ENCODE peak calls at places on chromosomes 5 and 9, in four cellular contexts. W, Z, F and O are unnamed samples.

GRCh38 chr5:157758706-157759105 is 15.2 kb downstream of the LSM11 start:
- DNase-seq in Z (no peak), W (no peak), F (no peak), O (no peak)

GRCh38 chr9:104900871-104901270 is 27.1 kb downstream of the ABCA1 start:
- DNase-seq in F (no peak), Z (no peak), W (no peak), O (no peak)

GRCh38 chr5:143739741-143740140 is 72.2 kb upstream of the HMHB1 start:
- DNase-seq in W (no peak), F (no peak), Z (no peak), O (no peak)

GRCh38 chr5:106094128-106094726 is 1576.5 kb downstream of the EFNA5 start:
- DNase-seq in W (no peak), Z (peak; percentile 94), F (no peak), O (no peak)

GRCh38 chr9:135224286-135224871 is 136.9 kb downstream of the OLFM1 start:
- DNase-seq in Z (no peak), F (peak; percentile 14), W (no peak), O (peak; percentile 2)

GRCh38 chr5:132420706-132421272 is 51.3 kb downstream of the SLC22A5 start:
- DNase-seq in F (peak; percentile 46), Z (no peak), W (peak; percentile 43), O (no peak)

GRCh38 chr9:100099722-100100042 is 639 bp downstream of the INVS start:
- DNase-seq in F (peak; percentile 33), W (no peak), Z (peak; percentile 32), O (no peak)

GRCh38 chr5:62112689-62113220 is 193.3 kb upstream of the KIF2A start:
- DNase-seq in Z (no peak), F (no peak), W (no peak), O (no peak)

GRCh38 chr5:161094411-161094810 is 242.4 kb upstream of the ATP10B start:
- DNase-seq in F (no peak), Z (no peak), W (no peak), O (no peak)

GRCh38 chr9:135101926-135102325 is 14.5 kb downstream of the OLFM1 start:
- DNase-seq in Z (no peak), W (no peak), F (no peak), O (no peak)

GRCh38 chr9:116499986-116500871 is 186.9 kb upstream of the TRIM32 start:
- DNase-seq in Z (no peak), W (no peak), F (no peak), O (no peak)

DNA sequence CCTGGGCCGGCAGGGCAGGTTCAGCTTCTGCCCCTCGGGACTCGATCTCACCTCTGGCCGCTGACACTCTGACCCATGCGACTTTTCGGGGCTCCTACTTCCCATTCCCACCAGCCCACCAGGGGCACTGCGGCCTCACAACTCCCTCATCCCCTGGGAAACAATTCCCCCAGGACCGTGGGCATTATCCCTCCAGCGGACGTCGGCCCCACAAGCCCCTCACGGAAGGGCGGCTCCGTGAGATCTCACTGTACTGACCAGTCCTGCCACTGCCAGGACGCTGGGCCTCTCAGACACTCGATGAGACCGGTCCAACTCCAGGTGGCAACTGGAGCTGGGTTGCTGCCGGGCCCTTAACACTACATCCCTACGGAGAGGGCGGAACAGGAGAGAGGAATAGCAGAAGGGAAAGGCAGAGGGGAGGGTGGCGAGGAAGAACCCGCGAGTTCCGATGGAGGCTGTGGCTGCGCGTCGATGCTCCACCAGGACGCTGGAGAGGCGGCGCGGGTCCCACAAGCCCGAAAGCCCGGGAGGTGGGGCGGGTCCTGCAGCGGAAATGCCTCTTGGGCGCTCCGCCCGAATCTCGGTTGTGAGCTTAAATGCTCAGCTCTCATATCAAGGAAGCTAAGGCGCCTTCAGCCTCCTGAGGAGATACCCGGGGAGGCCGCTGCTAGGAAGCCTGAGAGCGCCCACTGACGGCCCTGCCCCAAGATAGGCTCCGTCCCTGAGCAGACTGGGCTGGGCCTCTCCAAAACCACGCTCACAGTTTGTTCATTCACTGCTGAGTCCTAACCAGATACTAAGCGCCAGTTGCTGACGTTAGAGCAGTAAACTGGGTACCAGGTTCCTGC is 36.3 kb downstream of the VCP start:
- DNase-seq in Z (no peak), F (peak; percentile 73), W (peak; percentile 20), O (peak; percentile 73)
- H3K4me3 ChIP-seq in Z (no peak overlapping the region), F (peak overlapping the region; percentile 1), W (peak overlapping the region; percentile 53), O (peak overlapping the region; percentile 46)

GRCh38 chr9:109003116-109003515 is 10.2 kb downstream of the CTNNAL1 start:
- DNase-seq in Z (no peak), W (no peak), F (no peak), O (no peak)

GRCh38 chr9:108997112-108997511 is 16.2 kb downstream of the CTNNAL1 start:
- DNase-seq in W (no peak), Z (no peak), F (no peak), O (no peak)

GRCh38 chr9:109001275-109001676 is 12.0 kb downstream of the CTNNAL1 start:
- DNase-seq in F (no peak), W (no peak), Z (no peak), O (no peak)

GRCh38 chr9:109005678-109006077 is 7.6 kb downstream of the CTNNAL1 start:
- DNase-seq in Z (no peak), W (no peak), F (no peak), O (no peak)

GRCh38 chr9:109002141-109002540 is 11.2 kb downstream of the CTNNAL1 start:
- DNase-seq in F (no peak), W (no peak), Z (no peak), O (no peak)
- H3K9me3 ChIP-seq in F (peaks cover 6% of the 10 kb centered on the region), W (peaks cover 7% of the 10 kb centered on the region), Z (no peaks in the 10 kb centered on the region), O (peaks cover 19% of the 10 kb centered on the region)

GRCh38 chr9:113012492-113012891 is 500 bp upstream of the ZNF883 start:
- DNase-seq in W (no peak), F (no peak), Z (no peak), O (no peak)
- H3K4me3 ChIP-seq in W (no peak overlapping the region), F (peak overlapping the region; percentile 25), Z (peak overlapping the region; percentile 61), O (peak overlapping the region; percentile 30)

DNA sequence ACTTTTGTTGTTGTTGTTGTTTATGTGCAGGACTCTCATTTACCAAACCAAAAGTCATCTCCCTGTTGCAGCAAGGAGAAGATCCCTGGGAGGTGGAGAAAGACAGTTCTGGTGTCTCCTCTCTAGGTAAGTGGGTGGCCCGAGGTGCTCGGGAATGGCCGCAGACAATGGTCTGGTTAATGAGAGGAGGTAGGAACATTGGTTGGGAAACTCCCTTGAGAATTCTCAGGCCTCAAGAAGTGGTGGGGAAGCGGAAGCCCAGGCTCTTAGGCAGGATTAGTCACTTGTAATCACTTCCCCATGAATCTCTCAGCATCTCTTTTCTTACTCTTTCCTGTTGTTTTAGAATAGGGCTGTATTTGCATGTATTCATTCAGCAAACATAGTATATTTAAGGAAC is 7.2 kb downstream of the ZNF354B start:
- DNase-seq in W (no peak), F (no peak), Z (no peak), O (no peak)
- H3K9me3 ChIP-seq in W (peaks cover 23% of the 10 kb centered on the region), F (no peaks in the 10 kb centered on the region), Z (no peaks in the 10 kb centered on the region), O (no peaks in the 10 kb centered on the region)

GRCh38 chr5:98770158-98770910 is 3.1 kb upstream of the RGMB start:
- DNase-seq in F (peak; percentile 58), W (peak; percentile 40), Z (peak; percentile 79), O (peak; percentile 23)

GRCh38 chr5:98770911-98771322 is 2.5 kb upstream of the RGMB start:
- DNase-seq in Z (no peak), F (no peak), W (peak; percentile 38), O (no peak)

GRCh38 chr5:98768160-98769005 is 5.1 kb upstream of the RGMB start:
- DNase-seq in Z (peak; percentile 77), W (peak; percentile 34), F (no peak), O (no peak)

GRCh38 chr5:98769006-98769255 is 4.5 kb upstream of the RGMB start:
- DNase-seq in Z (no peak), W (no peak), F (no peak), O (peak; percentile 48)

DNA sequence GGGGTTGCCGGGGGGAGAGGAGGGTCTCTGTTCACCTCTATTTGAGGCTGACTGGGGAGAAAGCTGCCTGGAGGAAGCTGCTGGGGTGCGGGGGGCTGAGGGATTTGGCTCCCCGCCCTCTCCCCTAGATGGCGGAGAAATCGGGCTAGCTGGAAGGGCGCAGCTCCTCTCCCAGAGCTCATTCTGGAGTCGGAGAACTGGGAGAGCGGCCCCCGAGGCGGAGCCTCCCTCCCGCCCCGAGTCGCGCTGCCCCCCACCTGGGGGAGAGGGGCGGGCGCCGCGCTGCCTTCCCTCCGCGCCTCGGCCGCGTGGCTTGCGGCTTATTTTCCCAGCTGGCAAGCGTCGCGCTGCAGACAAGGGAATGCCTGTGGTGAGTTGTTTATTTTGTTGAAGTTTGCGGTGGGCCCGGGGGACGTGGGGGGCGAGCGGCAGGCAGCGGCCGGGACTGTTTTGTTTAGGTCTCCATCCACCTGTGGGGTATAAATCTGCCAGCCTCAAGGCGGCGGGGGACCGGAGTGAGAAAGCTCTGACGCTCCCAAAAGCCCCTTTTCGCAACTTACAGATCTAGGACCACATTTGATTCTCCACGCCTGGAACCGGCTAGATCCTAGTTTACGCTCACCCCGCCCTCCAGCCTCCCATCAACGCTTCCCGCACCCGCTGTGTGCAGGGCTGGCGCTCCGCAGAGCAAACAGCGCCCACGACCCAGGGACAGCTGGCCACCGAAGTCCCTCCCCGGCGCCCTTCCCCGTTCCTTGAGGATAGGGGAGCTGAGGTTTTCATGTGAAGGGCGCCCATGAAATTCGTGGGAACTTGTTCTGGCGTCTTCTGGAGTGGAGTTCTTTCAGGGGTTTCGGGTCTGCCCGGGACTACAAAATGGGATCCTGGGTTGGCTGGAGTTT is 4.0 kb upstream of the RGMB start:
- DNase-seq in F (peak; percentile 60), Z (peak; percentile 85), W (peak; percentile 46), O (peak; percentile 26)
- H3K4me3 ChIP-seq in F (peak overlapping the region; percentile 68), Z (peak overlapping the region; percentile 85), W (peak overlapping the region; percentile 91), O (peak overlapping the region; percentile 69)

GRCh38 chr5:141319202-141319601 is 1.4 kb downstream of the TAF7 start:
- DNase-seq in Z (no peak), F (no peak), W (no peak), O (no peak)
- H3K9me3 ChIP-seq in Z (peaks cover 11% of the 10 kb centered on the region), F (peaks cover 14% of the 10 kb centered on the region), W (peaks cover 80% of the 10 kb centered on the region), O (peaks cover 88% of the 10 kb centered on the region)

DNA sequence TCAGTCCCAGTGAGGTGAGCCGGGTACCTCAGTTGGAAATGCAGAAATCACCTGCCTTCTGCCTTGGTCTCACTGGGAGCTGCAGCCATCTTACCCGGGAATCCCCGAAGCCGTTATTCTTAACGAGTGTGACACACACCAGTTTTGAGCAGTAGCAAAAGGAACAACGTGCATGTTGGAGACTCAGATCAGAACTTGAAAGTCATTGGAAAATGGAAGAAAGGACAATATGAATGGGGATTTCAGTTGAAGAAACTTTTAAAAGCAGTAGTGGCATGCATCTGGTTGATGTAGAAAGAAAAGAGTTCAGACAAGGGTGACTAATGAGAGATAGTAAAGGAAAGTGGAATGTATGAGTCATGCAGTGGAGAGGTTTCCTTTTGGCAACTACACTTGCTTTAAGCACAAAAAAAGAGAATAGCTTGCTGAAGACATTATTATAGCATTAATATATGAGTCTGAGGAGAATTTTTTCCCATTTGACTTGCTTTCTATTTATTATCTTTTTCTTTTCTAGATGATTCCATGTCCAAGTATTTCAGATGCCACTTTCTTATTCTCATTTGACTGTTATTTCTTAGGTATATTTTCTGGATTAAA is 44.4 kb upstream of the ANKDD1B start:
- DNase-seq in Z (no peak), F (no peak), W (peak; percentile 15), O (no peak)
- H3K4me3 ChIP-seq in Z (no peak overlapping the region), F (no peak overlapping the region), W (peak overlapping the region; percentile 51), O (no peak overlapping the region)

GRCh38 chr9:4195285-4195684 is 104.6 kb downstream of the GLIS3 start:
- DNase-seq in W (no peak), Z (no peak), F (no peak), O (no peak)
- H3K9me3 ChIP-seq in W (peaks cover 31% of the 10 kb centered on the region), Z (peaks cover 4% of the 10 kb centered on the region), F (no peaks in the 10 kb centered on the region), O (peaks cover 2% of the 10 kb centered on the region)

GRCh38 chr5:42654645-42655044 is 102.0 kb upstream of the CCDC152 start:
- DNase-seq in F (no peak), Z (no peak), W (no peak), O (no peak)

GRCh38 chr5:42656661-42657035 is 100.0 kb upstream of the CCDC152 start:
- DNase-seq in Z (no peak), W (no peak), F (no peak), O (no peak)

GRCh38 chr5:42653705-42654104 is 102.9 kb upstream of the CCDC152 start:
- DNase-seq in W (no peak), Z (no peak), F (no peak), O (no peak)

GRCh38 chr5:42655982-42656660 is 100.5 kb upstream of the CCDC152 start:
- DNase-seq in W (no peak), F (no peak), Z (no peak), O (no peak)
- H3K4me3 ChIP-seq in W (no peak overlapping the region), F (no peak overlapping the region), Z (no peak overlapping the region), O (no peak overlapping the region)